ENCODE peak calls at places on chromosomes 6 and 20, in five cellular contexts. K is ureter; H is hippocampal formation; C is RKO; N is CD8-positive, alpha-beta T cell. Y is an unnamed sample.

GRCh38 chr6:108689279-108690161 is 128.8 kb downstream of the FOXO3 start:
- DNase-seq in K (peak; percentile 88), H (peak; percentile 26), C (no peak), N (no peak), Y (no peak)

GRCh38 chr6:83057705-83058321 is 7.8 kb downstream of the UBE3D start:
- DNase-seq in K (no peak), H (peak; percentile 1), C (peak; percentile 50), N (no peak), Y (peak; percentile 15)

GRCh38 chr6:73606428-73606827 is 47.4 kb downstream of the SLC17A5 start:
- DNase-seq in K (no peak), H (no peak), C (no peak), N (no peak), Y (no peak)

GRCh38 chr20:48384147-48384818 is 443.5 kb downstream of the PREX1 start:
- DNase-seq in K (no peak), H (no peak), C (no peak), N (no peak), Y (no peak)

GRCh38 chr6:16602035-16602434 is 159.2 kb downstream of the ATXN1 start:
- DNase-seq in K (no peak), H (no peak), C (no peak), N (no peak), Y (no peak)

GRCh38 chr6:124881898-124882579 is 80.2 kb upstream of the RNF217 start:
- DNase-seq in K (no peak), H (no peak), C (no peak), N (no peak), Y (no peak)

GRCh38 chr20:19427480-19427879 is 215.0 kb downstream of the SLC24A3 start:
- DNase-seq in K (peak; percentile 53), H (no peak), C (no peak), N (no peak), Y (no peak)

GRCh38 chr20:59289994-59290393 is 10.4 kb upstream of the EDN3 start:
- DNase-seq in K (no peak), H (no peak), C (no peak), N (no peak), Y (no peak)

GRCh38 chr6:27133281-27134227 is 113.9 kb upstream of the PRSS16 start:
- DNase-seq in K (no peak), H (no peak), C (peak; percentile 90), N (peak; percentile 76), Y (no peak)